ENCODE peak calls at places on chromosome 14, in six cellular contexts. One of them, this sample, is unnamed. For H3K36me3 and H3K4me1, the result is how much of the 10 kb centered on the place peaks cover.

GRCh38 chr14:65575389-65575788 is 162.9 kb downstream of the FUT8 start:
- DNase-seq in fibroblast of lung: no peak
- DNase-seq in SK-N-SH: no peak
- DNase-seq in endothelial cell of umbilical vein: no peak
- DNase-seq in HepG2: no peak
- DNase-seq in neural progenitor cell: no peak
- DNase-seq in this sample: no peak

GRCh38 chr14:21097616-21098133 is 780 bp downstream of the ZNF219 start:
- DNase-seq in fibroblast of lung: no peak
- DNase-seq in SK-N-SH: no peak
- DNase-seq in endothelial cell of umbilical vein: no peak
- DNase-seq in HepG2: no peak
- DNase-seq in neural progenitor cell: peak
- DNase-seq in this sample: no peak

GRCh38 chr14:37061697-37062096 is 110.7 kb downstream of the SLC25A21 start:
- DNase-seq in fibroblast of lung: no peak
- DNase-seq in SK-N-SH: no peak
- DNase-seq in endothelial cell of umbilical vein: no peak
- DNase-seq in HepG2: no peak
- DNase-seq in neural progenitor cell: no peak
- DNase-seq in this sample: no peak

GRCh38 chr14:72812292-72812851 is 81.5 kb downstream of the DPF3 start:
- DNase-seq in fibroblast of lung: no peak
- DNase-seq in SK-N-SH: no peak
- DNase-seq in endothelial cell of umbilical vein: no peak
- DNase-seq in HepG2: no peak
- DNase-seq in neural progenitor cell: peak
- DNase-seq in this sample: no peak

GRCh38 chr14:94171208-94171607 is 2.9 kb upstream of the PPP4R4 start:
- DNase-seq in fibroblast of lung: no peak
- DNase-seq in SK-N-SH: peak
- DNase-seq in endothelial cell of umbilical vein: no peak
- DNase-seq in HepG2: no peak
- DNase-seq in neural progenitor cell: no peak
- DNase-seq in this sample: no peak

GRCh38 chr14:21026251-21026987 is 1.6 kb upstream of the NDRG2 start:
- DNase-seq in fibroblast of lung: no peak
- DNase-seq in SK-N-SH: no peak
- DNase-seq in endothelial cell of umbilical vein: no peak
- DNase-seq in HepG2: no peak
- DNase-seq in neural progenitor cell: no peak
- DNase-seq in this sample: no peak

GRCh38 chr14:25041898-25042297 is 8.0 kb downstream of the STXBP6 start:
- DNase-seq in fibroblast of lung: no peak
- DNase-seq in SK-N-SH: no peak
- DNase-seq in endothelial cell of umbilical vein: no peak
- DNase-seq in HepG2: no peak
- DNase-seq in neural progenitor cell: no peak
- DNase-seq in this sample: no peak

GRCh38 chr14:64704743-64705405 is 650 bp downstream of the PLEKHG3 start:
- DNase-seq in fibroblast of lung: no peak
- DNase-seq in SK-N-SH: peak
- DNase-seq in endothelial cell of umbilical vein: no peak
- DNase-seq in HepG2: no peak
- DNase-seq in neural progenitor cell: peak
- DNase-seq in this sample: no peak

GRCh38 chr14:32826404-32827082 is 112.1 kb upstream of the NPAS3 start:
- DNase-seq in fibroblast of lung: peak
- DNase-seq in SK-N-SH: peak
- DNase-seq in endothelial cell of umbilical vein: no peak
- DNase-seq in HepG2: no peak
- DNase-seq in neural progenitor cell: peak
- DNase-seq in this sample: no peak

GRCh38 chr14:48925184-48925583 is 661.0 kb downstream of the RPS29 start:
- DNase-seq in fibroblast of lung: no peak
- DNase-seq in SK-N-SH: no peak
- DNase-seq in endothelial cell of umbilical vein: no peak
- DNase-seq in HepG2: no peak
- DNase-seq in neural progenitor cell: no peak
- DNase-seq in this sample: no peak
- H3K36me3 ChIP-seq in fibroblast of lung: under half
- H3K36me3 ChIP-seq in SK-N-SH: under half
- H3K36me3 ChIP-seq in endothelial cell of umbilical vein: under half
- H3K36me3 ChIP-seq in HepG2: under half
- H3K36me3 ChIP-seq in neural progenitor cell: under half
- H3K36me3 ChIP-seq in this sample: under half

DNA sequence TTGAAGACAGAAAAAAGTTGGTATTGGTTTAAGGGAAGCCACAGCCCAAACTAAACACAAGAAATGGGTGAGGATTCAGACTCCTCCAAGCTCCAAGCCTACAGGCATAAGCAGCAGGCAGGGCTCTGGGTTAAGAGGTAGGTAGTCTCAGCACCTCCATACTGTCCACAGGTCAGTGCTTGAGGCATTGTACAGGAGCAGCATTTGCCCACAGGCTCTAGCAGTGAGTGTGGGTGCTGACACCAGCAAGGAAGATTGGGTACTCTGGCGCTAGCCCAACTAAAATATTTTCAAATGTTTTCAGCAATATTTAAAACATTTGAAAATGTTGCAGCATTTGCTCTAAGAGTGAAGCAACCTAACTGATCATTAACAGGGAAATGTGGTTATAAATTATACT is 33.1 kb downstream of the FERMT2 start:
- DNase-seq in fibroblast of lung: peak
- DNase-seq in SK-N-SH: no peak
- DNase-seq in endothelial cell of umbilical vein: peak
- DNase-seq in HepG2: no peak
- DNase-seq in neural progenitor cell: no peak
- DNase-seq in this sample: no peak
- H3K4me1 ChIP-seq in fibroblast of lung: under half
- H3K4me1 ChIP-seq in SK-N-SH: under half
- H3K4me1 ChIP-seq in endothelial cell of umbilical vein: under half
- H3K4me1 ChIP-seq in HepG2: under half
- H3K4me1 ChIP-seq in neural progenitor cell: under half
- H3K4me1 ChIP-seq in this sample: under half

GRCh38 chr14:79011091-79011919 is 841.1 kb downstream of the NRXN3 start:
- DNase-seq in fibroblast of lung: peak
- DNase-seq in SK-N-SH: peak
- DNase-seq in endothelial cell of umbilical vein: peak
- DNase-seq in HepG2: peak
- DNase-seq in neural progenitor cell: peak
- DNase-seq in this sample: peak
- H2AFZ ChIP-seq in fibroblast of lung: no peak
- H2AFZ ChIP-seq in SK-N-SH: peak
- H2AFZ ChIP-seq in endothelial cell of umbilical vein: peak
- H2AFZ ChIP-seq in HepG2: no peak
- H2AFZ ChIP-seq in neural progenitor cell: no peak
- H2AFZ ChIP-seq in this sample: peak

DNA sequence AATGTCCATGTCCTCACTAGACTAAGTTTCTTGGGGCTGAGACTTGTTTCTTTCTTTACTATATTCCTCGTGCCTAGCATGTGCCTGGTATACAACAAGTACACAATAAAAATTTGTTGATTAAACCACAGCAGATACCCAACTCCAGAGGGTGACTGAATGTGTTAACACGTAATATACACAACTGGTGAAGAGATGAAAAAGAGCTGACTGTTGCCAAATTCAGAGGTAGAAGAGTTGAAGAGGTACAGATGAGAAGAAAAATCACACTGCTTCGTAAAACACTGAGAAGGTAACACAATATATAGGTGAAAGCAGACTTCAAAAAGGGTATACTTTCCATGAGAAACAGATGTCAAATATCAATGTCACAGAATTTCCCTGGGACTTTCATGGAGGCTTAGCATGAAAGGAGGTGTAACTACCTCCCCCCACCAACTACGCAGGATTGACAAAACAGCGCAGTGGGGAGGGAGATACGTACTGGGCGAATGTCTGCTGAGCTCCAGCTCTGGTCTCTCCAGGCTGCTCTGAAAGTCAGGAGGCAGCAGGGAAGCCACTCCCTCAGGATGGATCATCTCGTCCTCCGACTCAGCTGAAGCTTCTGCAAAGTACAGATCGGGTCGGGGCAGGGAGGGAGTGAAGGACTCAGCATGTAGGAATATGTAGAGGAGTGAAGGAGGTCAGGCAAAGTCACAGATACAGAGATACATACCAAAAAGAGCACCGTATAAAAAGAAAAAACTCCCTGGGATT is 5.3 kb downstream of the ACIN1 start:
- DNase-seq in fibroblast of lung: no peak
- DNase-seq in SK-N-SH: no peak
- DNase-seq in endothelial cell of umbilical vein: no peak
- DNase-seq in HepG2: no peak
- DNase-seq in neural progenitor cell: no peak
- DNase-seq in this sample: no peak
- H3K36me3 ChIP-seq in fibroblast of lung: under half
- H3K36me3 ChIP-seq in SK-N-SH: half or more
- H3K36me3 ChIP-seq in endothelial cell of umbilical vein: under half
- H3K36me3 ChIP-seq in HepG2: half or more
- H3K36me3 ChIP-seq in neural progenitor cell: under half
- H3K36me3 ChIP-seq in this sample: under half

GRCh38 chr14:22842211-22843122 is 6.1 kb downstream of the MMP14 start:
- DNase-seq in fibroblast of lung: no peak
- DNase-seq in SK-N-SH: no peak
- DNase-seq in endothelial cell of umbilical vein: no peak
- DNase-seq in HepG2: no peak
- DNase-seq in neural progenitor cell: no peak
- DNase-seq in this sample: no peak
- H3K4me1 ChIP-seq in fibroblast of lung: under half
- H3K4me1 ChIP-seq in SK-N-SH: under half
- H3K4me1 ChIP-seq in endothelial cell of umbilical vein: under half
- H3K4me1 ChIP-seq in HepG2: under half
- H3K4me1 ChIP-seq in neural progenitor cell: under half
- H3K4me1 ChIP-seq in this sample: under half

DNA sequence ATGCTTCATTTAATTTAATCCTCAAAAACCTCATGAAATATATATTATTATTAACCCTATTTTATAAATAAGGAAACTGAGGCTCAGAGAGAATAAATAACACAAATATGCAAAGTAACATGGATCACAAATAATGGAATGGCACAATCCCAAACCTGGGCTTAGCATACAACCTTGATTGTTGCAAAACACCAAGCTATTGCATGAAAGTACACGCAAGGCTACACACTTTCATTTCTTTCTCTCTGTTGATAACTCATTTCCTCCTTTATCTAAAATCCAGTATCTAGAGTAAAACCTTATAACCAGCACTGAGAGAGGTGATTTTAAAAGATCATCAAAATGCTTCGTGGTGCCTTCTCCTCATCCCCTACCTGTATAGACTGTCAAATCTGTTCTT is 2.8 kb upstream of the DAAM1 start:
- DNase-seq in fibroblast of lung: no peak
- DNase-seq in SK-N-SH: no peak
- DNase-seq in endothelial cell of umbilical vein: no peak
- DNase-seq in HepG2: no peak
- DNase-seq in neural progenitor cell: no peak
- DNase-seq in this sample: no peak
- H2AFZ ChIP-seq in fibroblast of lung: no peak
- H2AFZ ChIP-seq in SK-N-SH: no peak
- H2AFZ ChIP-seq in endothelial cell of umbilical vein: no peak
- H2AFZ ChIP-seq in HepG2: no peak
- H2AFZ ChIP-seq in neural progenitor cell: no peak
- H2AFZ ChIP-seq in this sample: no peak

GRCh38 chr14:96205994-96206392 is 1.4 kb downstream of the BDKRB2 start:
- DNase-seq in fibroblast of lung: peak
- DNase-seq in SK-N-SH: no peak
- DNase-seq in endothelial cell of umbilical vein: no peak
- DNase-seq in HepG2: no peak
- DNase-seq in neural progenitor cell: no peak
- DNase-seq in this sample: no peak

GRCh38 chr14:96208739-96209138 is 4.1 kb downstream of the BDKRB2 start:
- DNase-seq in fibroblast of lung: no peak
- DNase-seq in SK-N-SH: no peak
- DNase-seq in endothelial cell of umbilical vein: no peak
- DNase-seq in HepG2: no peak
- DNase-seq in neural progenitor cell: no peak
- DNase-seq in this sample: no peak

GRCh38 chr14:96205059-96205993 is 687 bp downstream of the BDKRB2 start:
- DNase-seq in fibroblast of lung: no peak
- DNase-seq in SK-N-SH: no peak
- DNase-seq in endothelial cell of umbilical vein: no peak
- DNase-seq in HepG2: no peak
- DNase-seq in neural progenitor cell: no peak
- DNase-seq in this sample: peak

GRCh38 chr14:96206461-96206860 is 1.8 kb downstream of the BDKRB2 start:
- DNase-seq in fibroblast of lung: no peak
- DNase-seq in SK-N-SH: no peak
- DNase-seq in endothelial cell of umbilical vein: no peak
- DNase-seq in HepG2: no peak
- DNase-seq in neural progenitor cell: no peak
- DNase-seq in this sample: peak

GRCh38 chr14:96207686-96208085 is 3.0 kb downstream of the BDKRB2 start:
- DNase-seq in fibroblast of lung: no peak
- DNase-seq in SK-N-SH: no peak
- DNase-seq in endothelial cell of umbilical vein: no peak
- DNase-seq in HepG2: no peak
- DNase-seq in neural progenitor cell: no peak
- DNase-seq in this sample: no peak
- H3K36me3 ChIP-seq in fibroblast of lung: under half
- H3K36me3 ChIP-seq in SK-N-SH: under half
- H3K36me3 ChIP-seq in endothelial cell of umbilical vein: under half
- H3K36me3 ChIP-seq in HepG2: under half
- H3K36me3 ChIP-seq in neural progenitor cell: under half
- H3K36me3 ChIP-seq in this sample: under half

DNA sequence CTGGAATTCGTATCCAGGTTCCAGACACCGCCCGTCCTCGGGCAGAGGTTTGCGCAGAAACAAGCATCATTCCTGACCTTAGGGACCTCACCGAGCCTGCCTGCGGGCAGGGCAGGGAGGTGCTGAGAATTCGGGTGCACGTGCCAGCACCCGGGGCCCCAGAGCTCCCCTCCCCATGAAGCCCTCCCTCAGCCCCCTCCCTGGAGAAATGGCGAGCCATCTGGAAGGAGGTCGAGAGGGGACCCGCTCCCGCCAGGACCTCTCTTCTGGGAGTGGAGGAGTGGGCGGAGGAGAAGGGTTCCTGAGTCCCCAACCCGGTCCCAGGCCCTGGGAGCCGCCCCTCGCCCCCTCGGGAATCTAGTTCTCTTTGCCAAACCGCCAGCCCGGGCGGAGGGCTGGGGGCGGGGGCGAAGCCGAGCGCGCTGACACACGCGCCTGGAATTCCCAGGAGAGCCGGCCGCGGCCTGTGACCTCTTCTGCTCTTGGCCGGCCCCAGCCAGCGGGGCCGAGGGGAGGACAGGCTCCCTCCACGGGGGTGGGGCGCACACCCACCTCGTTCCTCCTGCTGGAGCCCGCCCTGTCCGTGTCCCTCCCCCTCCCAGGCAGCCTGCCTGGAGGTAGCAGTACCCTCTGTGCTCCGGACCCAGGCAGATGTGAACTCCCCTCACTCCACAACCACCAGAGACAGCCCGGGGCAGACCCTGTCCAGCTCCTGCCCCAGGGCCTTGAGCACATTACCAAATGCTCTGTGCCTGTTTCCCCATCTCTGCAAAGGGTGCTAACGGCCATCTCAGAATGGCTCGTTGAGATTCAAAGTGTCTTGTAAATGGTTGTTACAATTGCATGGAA is 23.0 kb upstream of the GPR132 start:
- DNase-seq in fibroblast of lung: peak
- DNase-seq in SK-N-SH: peak
- DNase-seq in endothelial cell of umbilical vein: no peak
- DNase-seq in HepG2: peak
- DNase-seq in neural progenitor cell: peak
- DNase-seq in this sample: peak
- H3K4me1 ChIP-seq in fibroblast of lung: under half
- H3K4me1 ChIP-seq in SK-N-SH: under half
- H3K4me1 ChIP-seq in endothelial cell of umbilical vein: under half
- H3K4me1 ChIP-seq in HepG2: half or more
- H3K4me1 ChIP-seq in neural progenitor cell: under half
- H3K4me1 ChIP-seq in this sample: half or more

This sample was measured in PC-9.